ENCODE peak calls at places on chromosomes 4 and X, in seven cellular contexts. D is lower lobe of right lung; T is colonic mucosa; C is CD4-positive, alpha-beta T cell; X is right atrium auricular region; J is stomach; F is cardiac fibroblast. L is an unnamed sample.

GRCh38 chrX:45714864-45715263 is 514.2 kb upstream of the DIPK2B start:
- DNase-seq in D (no peak), T (peak), C (no peak), X (no peak), J (no peak), F (peak), L (no peak)

GRCh38 chr4:168509786-168510185 is 12.9 kb downstream of the PALLD start:
- DNase-seq in D (no peak), T (no peak), C (peak), X (no peak), J (no peak), F (peak), L (no peak)

GRCh38 chr4:129926936-129927335 is 831.0 kb downstream of the C4orf33 start:
- DNase-seq in D (no peak), T (no peak), C (no peak), X (no peak), J (no peak), F (no peak), L (no peak)

GRCh38 chrX:119757979-119758681 is at the start of gene SOWAHD:
- DNase-seq in D (peak), T (peak), C (peak), X (no peak), J (peak), F (peak), L (peak)

GRCh38 chrX:151680805-151681204 is 14.5 kb upstream of the PRRG3 start:
- DNase-seq in D (no peak), T (peak), C (peak), X (no peak), J (peak), F (peak), L (peak)

GRCh38 chr4:6221296-6221850 is 21.0 kb upstream of the JAKMIP1 start:
- DNase-seq in D (no peak), T (no peak), C (no peak), X (no peak), J (peak), F (no peak), L (no peak)

GRCh38 chr4:138097912-138098600 is 144.1 kb downstream of the SLC7A11 start:
- DNase-seq in D (no peak), T (no peak), C (no peak), X (no peak), J (no peak), F (no peak), L (no peak)

GRCh38 chrX:56932653-56933339 is 62.5 kb downstream of the SPIN3 start:
- DNase-seq in D (no peak), T (no peak), C (no peak), X (no peak), J (no peak), F (no peak), L (no peak)

GRCh38 chr4:54439831-54440243 is 210.7 kb downstream of the PDGFRA start:
- DNase-seq in D (peak), T (peak), C (no peak), X (peak), J (no peak), F (peak), L (no peak)

GRCh38 chr4:21898101-21898500 is 50.5 kb downstream of the KCNIP4 start:
- DNase-seq in D (no peak), T (no peak), C (no peak), X (no peak), J (no peak), F (no peak), L (no peak)

GRCh38 chrX:120726294-120726693 is 96.4 kb upstream of the C1GALT1C1 start:
- DNase-seq in D (no peak), T (no peak), C (no peak), X (no peak), J (no peak), F (no peak), L (no peak)

GRCh38 chr4:1154126-1154522 is 18.3 kb downstream of the SPON2 start:
- DNase-seq in D (no peak), T (no peak), C (no peak), X (no peak), J (no peak), F (no peak), L (no peak)

GRCh38 chrX:90040807-90041206 is 119.1 kb downstream of the TGIF2LX start:
- DNase-seq in D (no peak), T (no peak), C (no peak), X (no peak), J (no peak), F (no peak), L (no peak)

GRCh38 chrX:79366888-79367749 is at the start of gene ITM2A:
- DNase-seq in D (peak), T (peak), C (peak), X (peak), J (peak), F (peak), L (peak)

GRCh38 chr4:10783351-10783750 is 98.8 kb upstream of the CLNK start:
- DNase-seq in D (no peak), T (no peak), C (no peak), X (no peak), J (no peak), F (peak), L (no peak)

GRCh38 chr4:16066586-16067128 is 17.2 kb downstream of the PROM1 start:
- DNase-seq in D (no peak), T (no peak), C (no peak), X (no peak), J (no peak), F (no peak), L (no peak)

GRCh38 chr4:43556262-43556661 is 663.7 kb downstream of the GRXCR1 start:
- DNase-seq in D (no peak), T (no peak), C (no peak), X (no peak), J (no peak), F (no peak), L (no peak)

GRCh38 chr4:4761128-4761991 is 98.1 kb upstream of the MSX1 start:
- DNase-seq in D (no peak), T (no peak), C (no peak), X (no peak), J (no peak), F (no peak), L (no peak)

GRCh38 chr4:139011220-139011950 is 4.2 kb upstream of the NOCT start:
- DNase-seq in D (no peak), T (peak), C (no peak), X (no peak), J (no peak), F (no peak), L (no peak)

GRCh38 chrX:66676413-66676812 is 37.5 kb upstream of the EDA2R start:
- DNase-seq in D (no peak), T (no peak), C (no peak), X (no peak), J (no peak), F (peak), L (no peak)

GRCh38 chrX:154458954-154459829 is 1.1 kb downstream of the PLXNA3 start:
- DNase-seq in D (peak), T (peak), C (no peak), X (no peak), J (peak), F (no peak), L (peak)

GRCh38 chr4:174600391-174600790 is 78.1 kb upstream of the HPGD start:
- DNase-seq in D (no peak), T (no peak), C (no peak), X (no peak), J (no peak), F (no peak), L (no peak)

GRCh38 chrX:77014655-77015377 is 432.4 kb upstream of the FGF16 start:
- DNase-seq in D (no peak), T (no peak), C (no peak), X (no peak), J (no peak), F (no peak), L (no peak)

GRCh38 chr4:5926601-5927000 is 33.7 kb upstream of the CRMP1 start:
- DNase-seq in D (no peak), T (no peak), C (no peak), X (no peak), J (no peak), F (no peak), L (no peak)

GRCh38 chr4:87375719-87376291 is 15.2 kb downstream of the HSD17B11 start:
- DNase-seq in D (no peak), T (peak), C (no peak), X (no peak), J (peak), F (peak), L (no peak)

GRCh38 chr4:179123079-179123478 is 1680.8 kb upstream of the AGA start:
- DNase-seq in D (no peak), T (no peak), C (no peak), X (no peak), J (no peak), F (no peak), L (no peak)

GRCh38 chr4:186808635-186809018 is 85.0 kb upstream of the FAT1 start:
- DNase-seq in D (no peak), T (no peak), C (no peak), X (no peak), J (no peak), F (peak), L (peak)

GRCh38 chr4:89158884-89159503 is 47.7 kb downstream of the TIGD2 start:
- DNase-seq in D (no peak), T (no peak), C (no peak), X (no peak), J (no peak), F (peak), L (peak)

GRCh38 chr4:102779204-102779603 is 18.4 kb upstream of the MANBA start:
- DNase-seq in D (no peak), T (no peak), C (no peak), X (no peak), J (no peak), F (no peak), L (no peak)
- TF ChIP-seq CTCF in D (no peak), T (no peak), C (no peak), X (no peak), J (no peak), F (no peak), L (no peak)

DNA sequence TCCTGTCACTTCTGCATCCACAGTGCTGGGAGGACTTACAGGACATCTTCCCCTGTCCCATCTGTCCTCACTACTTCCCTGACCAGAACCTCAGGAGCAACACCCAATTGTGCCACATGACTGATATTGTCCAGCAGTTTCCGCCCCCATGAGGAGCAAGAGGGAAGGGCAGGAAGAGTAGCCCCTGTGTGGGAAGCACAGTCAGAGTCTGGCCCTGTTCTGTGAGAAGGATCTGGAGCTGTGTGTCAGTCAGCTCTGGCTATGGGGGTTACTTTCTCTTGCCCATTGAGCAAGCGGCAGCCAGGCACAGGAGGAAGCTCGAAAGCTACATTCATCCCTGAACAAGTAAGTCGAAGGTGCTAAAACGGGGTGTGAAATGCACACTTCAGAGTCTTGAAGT is 14.8 kb upstream of the TRIM60 start:
- DNase-seq in D (no peak), T (no peak), C (no peak), X (no peak), J (no peak), F (peak), L (no peak)
- TF ChIP-seq CTCF in D (no peak), T (no peak), C (no peak), X (no peak), J (no peak), F (peak), L (no peak)

DNA sequence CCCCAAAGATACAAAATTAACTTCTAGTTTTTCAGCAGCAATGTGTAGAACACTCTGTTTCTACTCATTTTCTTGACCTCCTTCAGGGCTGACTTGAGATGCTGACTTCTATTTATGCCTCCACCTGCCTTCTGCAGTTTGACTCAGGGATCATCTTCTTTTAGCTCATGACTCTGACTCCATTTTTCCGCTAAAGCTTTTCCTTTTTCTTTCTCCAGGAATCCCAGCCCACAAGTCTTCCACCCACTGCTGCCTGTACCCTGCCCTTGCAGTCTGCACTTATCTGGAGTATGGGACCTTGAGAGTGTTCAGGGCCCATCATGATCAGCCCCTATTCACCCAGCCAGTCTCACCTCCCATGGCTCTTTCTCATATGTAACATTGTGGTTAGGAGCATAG is 14.9 kb upstream of the KLHL2 start:
- DNase-seq in D (no peak), T (no peak), C (no peak), X (no peak), J (no peak), F (no peak), L (no peak)
- TF ChIP-seq CTCF in D (no peak), T (no peak), C (no peak), X (no peak), J (no peak), F (no peak), L (no peak)

GRCh38 chr4:147985376-147985775 is 253.5 kb downstream of the ARHGAP10 start:
- DNase-seq in D (no peak), T (no peak), C (no peak), X (no peak), J (no peak), F (no peak), L (no peak)
- TF ChIP-seq CTCF in D (no peak), T (no peak), C (no peak), X (no peak), J (no peak), F (no peak), L (no peak)

DNA sequence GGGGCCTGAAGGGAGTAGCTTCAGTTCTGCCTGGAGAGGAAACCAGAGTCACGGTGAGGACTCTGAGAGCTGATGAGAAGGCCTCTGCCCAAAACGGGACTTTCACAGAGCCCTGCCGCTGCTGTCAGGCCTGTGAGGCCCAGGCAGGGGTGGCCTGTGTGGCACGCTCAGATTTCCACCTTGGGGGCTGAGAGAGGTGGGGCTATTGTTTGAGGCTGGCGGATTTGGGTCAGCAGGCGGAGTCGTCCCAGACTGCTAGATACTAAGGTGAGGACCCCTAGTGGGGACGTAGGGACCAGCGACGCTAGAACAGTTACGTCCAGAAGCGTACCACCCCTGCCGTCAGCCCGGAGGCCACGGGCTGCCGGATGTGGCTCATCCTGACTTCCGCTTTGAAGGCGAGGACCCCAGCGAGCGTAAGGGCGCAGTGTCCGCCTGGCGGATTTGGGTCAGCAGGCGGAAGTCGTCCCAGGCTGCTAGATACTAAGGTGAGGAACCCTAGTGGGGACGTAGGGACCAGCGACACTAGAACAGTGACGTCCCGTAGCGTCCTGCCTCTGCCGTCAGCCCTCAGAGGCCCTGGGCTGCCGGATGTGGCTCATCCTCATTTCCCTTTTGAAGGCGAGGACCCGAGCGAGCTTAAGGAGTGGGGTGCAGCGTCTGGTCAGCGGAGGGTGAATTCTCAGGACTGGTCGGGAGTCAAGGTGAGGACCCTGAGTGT is at the start of gene MAGEB1:
- DNase-seq in D (no peak), T (no peak), C (no peak), X (no peak), J (no peak), F (no peak), L (no peak)
- TF ChIP-seq CTCF in D (no peak), T (no peak), C (no peak), X (no peak), J (no peak), F (no peak), L (no peak)

DNA sequence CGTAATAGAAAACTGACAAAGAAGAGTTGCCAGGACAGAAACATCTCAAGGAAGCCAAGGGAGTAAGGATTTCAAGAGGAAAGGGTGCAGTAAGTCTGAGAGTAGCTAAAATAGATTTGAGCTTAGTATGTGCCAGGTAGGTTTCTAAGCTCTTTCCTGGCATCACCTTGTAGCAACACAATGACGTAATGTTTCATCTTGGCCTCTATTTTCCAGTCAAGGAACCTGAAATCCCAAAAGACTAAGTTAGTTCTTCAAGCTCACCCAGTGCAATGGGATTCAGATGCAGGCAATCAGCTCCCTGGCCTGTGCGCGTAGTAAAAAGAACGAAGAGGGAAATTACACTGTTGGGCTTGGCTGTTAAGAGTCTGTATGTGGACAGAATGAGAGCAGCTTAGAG is 586.5 kb upstream of the TENM3 start:
- DNase-seq in D (no peak), T (no peak), C (no peak), X (no peak), J (no peak), F (no peak), L (no peak)
- TF ChIP-seq CTCF in D (no peak), T (no peak), C (no peak), X (no peak), J (no peak), F (no peak), L (no peak)

L was measured in Calu3.